ENCODE peak calls at places on chromosomes 4 and X, in five cellular contexts. C is stimulated activated CD8-positive, alpha-beta memory T cell treated with anti-CD3 and anti-CD28 coated beads, Interleukin-2, amount 100 ng/mL, for 1 hour; N is cerebellum; H is NCI-H2081; G is dorsolateral prefrontal cortex. J is an unnamed sample.

GRCh38 chr4:48024522-48024921 is 8.0 kb downstream of the NIPAL1 start:
- DNase-seq in G (no peak), N (no peak), H (no peak), C (no peak), J (no peak)

GRCh38 chrX:65752294-65752693 is 84.8 kb downstream of the MSN start:
- DNase-seq in H (no peak), C (no peak), G (no peak), N (no peak), J (no peak)

GRCh38 chr4:25930722-25931354 is 16.8 kb downstream of the SMIM20 start:
- DNase-seq in C (no peak), H (no peak), N (no peak), G (no peak), J (no peak)

GRCh38 chr4:74038161-74039064 is at the start of gene CXCL3:
- DNase-seq in H (peak), C (no peak), G (peak), N (peak), J (peak)

GRCh38 chrX:67500617-67501016 is 43.2 kb upstream of the AR start:
- DNase-seq in N (no peak), G (no peak), C (no peak), H (no peak), J (no peak)

GRCh38 chr4:92303621-92304027 is at the start of gene GRID2:
- DNase-seq in G (peak), C (no peak), N (peak), H (peak), J (peak)

GRCh38 chrX:49878128-49878833 is 1.0 kb upstream of the USP27X start:
- DNase-seq in G (no peak), C (no peak), H (no peak), N (no peak), J (no peak)

GRCh38 chrX:70664726-70665125 is 220.1 kb downstream of the DLG3 start:
- DNase-seq in G (no peak), C (no peak), N (peak), H (peak), J (no peak)

GRCh38 chr4:185700635-185701034 is 111.4 kb downstream of the SORBS2 start:
- DNase-seq in H (no peak), C (no peak), N (no peak), G (no peak), J (no peak)

GRCh38 chr4:38857354-38858096 is 908 bp upstream of the TLR6 start:
- DNase-seq in C (no peak), H (no peak), G (no peak), N (no peak), J (no peak)

GRCh38 chrX:145856181-145856580 is 38.6 kb downstream of the SLITRK2 start:
- DNase-seq in N (no peak), G (no peak), C (no peak), H (no peak), J (no peak)

GRCh38 chrX:152405561-152405960 is 45.6 kb downstream of the GABRA3 start:
- DNase-seq in G (no peak), N (no peak), C (no peak), H (no peak), J (no peak)

GRCh38 chr4:38387348-38387747 is 276.7 kb upstream of the KLF3 start:
- DNase-seq in G (no peak), C (no peak), N (no peak), H (no peak), J (no peak)

GRCh38 chrX:134572816-134573682 is 85.2 kb downstream of the PLAC1 start:
- DNase-seq in G (no peak), N (no peak), H (no peak), C (no peak), J (no peak)

GRCh38 chrX:122770581-122770980 is 413.5 kb upstream of the GRIA3 start:
- DNase-seq in H (peak), G (no peak), N (no peak), C (no peak), J (no peak)

GRCh38 chr4:71189471-71189870 is 149.3 kb upstream of the SLC4A4 start:
- DNase-seq in N (no peak), C (no peak), H (no peak), G (no peak), J (no peak)

GRCh38 chr4:22672519-22672918 is 20.2 kb upstream of the GBA3 start:
- DNase-seq in C (no peak), N (no peak), H (no peak), G (no peak), J (no peak)

GRCh38 chrX:150587585-150588503 is 19.4 kb downstream of the MTM1 start:
- DNase-seq in C (peak), G (no peak), N (peak), H (no peak), J (no peak)

GRCh38 chr4:69860007-69860406 is at the start of gene SULT1E1:
- DNase-seq in H (peak), C (no peak), N (no peak), G (no peak), J (no peak)

GRCh38 chrX:54529166-54529558 is 857 bp upstream of the GNL3L start:
- DNase-seq in H (no peak), N (peak), G (no peak), C (no peak), J (no peak)

J was measured in substantia nigra.